ENCODE peak calls at places on chromosomes 7 and 10, in nine cellular contexts. U is mammary epithelial cell, J is IMR-90, Q is PC-9, A is SK-N-SH, X is GM23338, W is PC-3, N is hepatocyte, K is K562. H is an unnamed sample.

GRCh38 chr10:114489521-114490310 is 85.4 kb upstream of the AFAP1L2 start:
- DNase-seq in U (no peak), J (no peak), Q (no peak), A (no peak), X (peak), W (no peak), N (no peak), K (no peak), H (peak)

GRCh38 chr7:2093214-2093840 is 139.4 kb downstream of the MAD1L1 start:
- DNase-seq in U (no peak), J (peak), Q (no peak), A (no peak), X (no peak), W (no peak), N (no peak), K (no peak), H (no peak)

GRCh38 chr10:49595713-49596492 is 14.2 kb upstream of the SLC18A3 start:
- DNase-seq in U (no peak), J (peak), Q (no peak), A (no peak), X (no peak), W (peak), N (no peak), K (no peak), H (no peak)

GRCh38 chr10:32332299-32332750 is 14.6 kb downstream of the EPC1 start:
- DNase-seq in U (peak), J (peak), Q (no peak), A (no peak), X (no peak), W (peak), N (peak), K (no peak), H (peak)

GRCh38 chr7:89104748-89105685 is 309.5 kb upstream of the TEX47 start:
- DNase-seq in U (no peak), J (no peak), Q (no peak), A (no peak), X (no peak), W (peak), N (no peak), K (no peak), H (no peak)

GRCh38 chr10:125955766-125956165 is 59.4 kb downstream of the FANK1 start:
- DNase-seq in U (no peak), J (no peak), Q (no peak), A (no peak), X (no peak), W (no peak), N (no peak), K (no peak), H (no peak)

GRCh38 chr10:35911233-35911632 is 269.1 kb upstream of the FZD8 start:
- DNase-seq in U (no peak), J (no peak), Q (no peak), A (no peak), X (no peak), W (no peak), N (no peak), K (no peak), H (no peak)

GRCh38 chr7:84149573-84149972 is 45.0 kb downstream of the SEMA3A start:
- DNase-seq in U (no peak), J (no peak), Q (no peak), A (no peak), X (no peak), W (no peak), N (no peak), K (no peak), H (no peak)

GRCh38 chr10:24465124-24465874 is 256.4 kb downstream of the KIAA1217 start:
- DNase-seq in U (peak), J (peak), Q (peak), A (no peak), X (no peak), W (peak), N (peak), K (no peak), H (no peak)

GRCh38 chr7:111255576-111255975 is 164.6 kb downstream of the LRRN3 start:
- DNase-seq in U (peak), J (no peak), Q (no peak), A (no peak), X (no peak), W (peak), N (no peak), K (no peak), H (no peak)

GRCh38 chr7:10708447-10708846 is 265.2 kb upstream of the PHF14 start:
- DNase-seq in U (no peak), J (no peak), Q (no peak), A (peak), X (peak), W (peak), N (peak), K (no peak), H (peak)

GRCh38 chr10:36670616-36671402 is 454.6 kb upstream of the ANKRD30A start:
- DNase-seq in U (no peak), J (peak), Q (no peak), A (no peak), X (no peak), W (peak), N (no peak), K (no peak), H (no peak)

GRCh38 chr10:85400981-85401695 is 965.5 kb downstream of the GRID1 start:
- DNase-seq in U (peak), J (no peak), Q (no peak), A (no peak), X (no peak), W (no peak), N (no peak), K (no peak), H (no peak)

GRCh38 chr10:94963901-94964300 is 25.4 kb downstream of the CYP2C9 start:
- DNase-seq in U (peak), J (peak), Q (peak), A (peak), X (peak), W (peak), N (peak), K (no peak), H (peak)

GRCh38 chr7:43785425-43785824 is 26.9 kb downstream of the BLVRA start:
- DNase-seq in U (peak), J (peak), Q (peak), A (no peak), X (no peak), W (peak), N (peak), K (no peak), H (no peak)

GRCh38 chr7:29988391-29989256 is 977 bp downstream of the SCRN1 start:
- DNase-seq in U (peak), J (peak), Q (peak), A (peak), X (peak), W (peak), N (peak), K (no peak), H (peak)

GRCh38 chr10:43754569-43755260 is 106.0 kb upstream of the ZNF32 start:
- DNase-seq in U (no peak), J (no peak), Q (no peak), A (no peak), X (peak), W (no peak), N (no peak), K (no peak), H (no peak)

GRCh38 chr10:72719941-72720592 is 28.1 kb downstream of the MCU start:
- DNase-seq in U (peak), J (no peak), Q (peak), A (no peak), X (peak), W (peak), N (no peak), K (no peak), H (no peak)

GRCh38 chr10:62048473-62048872 is 147.0 kb downstream of the ARID5B start:
- DNase-seq in U (no peak), J (no peak), Q (no peak), A (no peak), X (no peak), W (no peak), N (no peak), K (no peak), H (no peak)

GRCh38 chr7:140375808-140376730 is 22.3 kb downstream of the SLC37A3 start:
- DNase-seq in U (no peak), J (no peak), Q (no peak), A (no peak), X (no peak), W (no peak), N (no peak), K (no peak), H (no peak)

GRCh38 chr10:38600696-38601095 is 506.6 kb downstream of the ZNF37A start:
- DNase-seq in U (no peak), J (no peak), Q (no peak), A (no peak), X (no peak), W (no peak), N (no peak), K (no peak), H (no peak)

GRCh38 chr7:97847791-97848190 is 24.4 kb downstream of the ASNS start:
- DNase-seq in U (no peak), J (no peak), Q (no peak), A (no peak), X (no peak), W (no peak), N (no peak), K (no peak), H (peak)

GRCh38 chr7:1925349-1925748 is 255.3 kb downstream of the ELFN1 start:
- DNase-seq in U (no peak), J (no peak), Q (no peak), A (no peak), X (peak), W (peak), N (no peak), K (peak), H (no peak)

GRCh38 chr10:102299873-102300272 is 54.5 kb downstream of the GBF1 start:
- DNase-seq in U (peak), J (peak), Q (no peak), A (no peak), X (no peak), W (peak), N (no peak), K (no peak), H (no peak)

GRCh38 chr10:97320480-97321031 is 1.5 kb downstream of the FRAT1 start:
- DNase-seq in U (no peak), J (no peak), Q (no peak), A (peak), X (peak), W (no peak), N (no peak), K (no peak), H (no peak)

GRCh38 chr10:5188358-5188757 is 3.4 kb upstream of the AKR1C8 start:
- DNase-seq in U (no peak), J (no peak), Q (no peak), A (no peak), X (peak), W (no peak), N (no peak), K (no peak), H (no peak)

GRCh38 chr7:127253289-127254162 is 785 bp upstream of the GRM8 start:
- DNase-seq in U (peak), J (peak), Q (peak), A (peak), X (peak), W (peak), N (peak), K (peak), H (peak)

GRCh38 chr7:2777898-2778535 is 66.1 kb downstream of the GNA12 start:
- DNase-seq in U (no peak), J (no peak), Q (no peak), A (no peak), X (no peak), W (no peak), N (no peak), K (no peak), H (no peak)

GRCh38 chr10:89521368-89521767 is 14.0 kb downstream of the SLC16A12 start:
- DNase-seq in U (no peak), J (peak), Q (no peak), A (no peak), X (no peak), W (no peak), N (no peak), K (no peak), H (no peak)

DNA sequence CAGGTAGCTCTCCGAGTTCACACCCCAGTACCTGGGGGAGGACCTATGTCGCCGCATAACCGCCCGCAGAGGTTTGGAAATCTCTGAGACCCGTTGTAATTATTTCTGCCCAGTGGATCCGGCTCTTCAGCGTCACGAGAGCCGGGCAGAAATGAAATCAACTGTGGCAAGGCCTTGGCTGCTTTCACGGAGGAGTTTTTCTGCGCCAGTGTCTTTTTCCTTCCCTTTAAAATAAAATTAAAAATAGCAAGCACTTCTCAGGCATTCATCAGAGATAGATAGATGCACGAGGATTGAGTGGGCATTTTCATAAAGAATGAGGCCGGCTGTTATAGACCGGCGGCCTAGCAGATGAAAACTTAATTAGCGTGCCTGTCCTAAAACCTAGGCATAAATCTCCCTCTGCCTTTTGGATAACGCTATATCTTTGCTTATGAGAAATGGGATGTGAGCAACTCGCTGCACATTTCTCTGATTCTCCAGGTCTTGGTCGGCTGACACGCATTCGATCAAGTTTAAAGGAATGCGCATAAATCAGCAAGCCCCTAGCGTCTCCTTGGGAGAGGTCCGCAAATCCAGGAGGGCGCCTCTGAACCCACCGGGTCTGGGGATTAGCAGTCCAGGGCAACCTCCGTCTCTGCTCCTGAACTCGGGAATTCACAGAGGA is 6.4 kb downstream of the HOXA13 start:
- DNase-seq in U (no peak), J (no peak), Q (no peak), A (no peak), X (peak), W (peak), N (no peak), K (no peak), H (no peak)
- H2AFZ ChIP-seq in U (peak), J (peak), Q (no peak), A (no peak), X (no peak), W (peak), N (peak), K (no peak), H (no peak)

DNA sequence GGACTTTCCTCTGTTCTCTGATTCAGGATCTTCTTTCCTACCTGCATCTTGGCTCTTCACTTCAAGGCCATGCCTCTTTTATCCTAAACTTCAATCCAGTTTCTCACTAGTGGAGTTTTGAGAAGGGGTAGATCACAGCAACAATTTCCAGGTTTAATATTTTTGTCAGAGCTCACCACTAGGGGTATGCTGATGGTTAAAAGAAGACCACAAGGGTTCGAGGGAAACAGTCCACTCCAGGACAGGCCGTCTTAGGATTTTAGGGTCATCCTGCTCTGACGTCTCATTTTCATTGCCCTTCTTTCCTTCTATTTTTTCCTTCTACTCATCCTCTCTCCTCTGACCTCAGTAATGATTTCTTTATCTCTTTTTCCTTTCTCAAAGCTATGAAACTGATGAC is 11.3 kb downstream of the STAG3 start:
- DNase-seq in U (no peak), J (no peak), Q (no peak), A (no peak), X (no peak), W (no peak), N (no peak), K (no peak), H (peak)
- TF ChIP-seq CTCF in U (no peak), J (peak), Q (no peak), A (peak), X (no peak), W (peak), N (no peak), K (peak), H (peak)

GRCh38 chr10:93515071-93515962 is 18.9 kb downstream of the CEP55 start:
- DNase-seq in U (no peak), J (no peak), Q (no peak), A (no peak), X (no peak), W (no peak), N (no peak), K (no peak), H (no peak)
- H2AFZ ChIP-seq in U (no peak), J (no peak), Q (no peak), A (no peak), X (no peak), W (no peak), N (no peak), K (no peak), H (no peak)

GRCh38 chr10:16989826-16990293 is 139.8 kb downstream of the CUBN start:
- DNase-seq in U (no peak), J (no peak), Q (no peak), A (no peak), X (peak), W (no peak), N (no peak), K (no peak), H (no peak)
- TF ChIP-seq CTCF in U (no peak), J (no peak), Q (no peak), A (peak), X (peak), W (no peak), N (no peak), K (no peak), H (no peak)

DNA sequence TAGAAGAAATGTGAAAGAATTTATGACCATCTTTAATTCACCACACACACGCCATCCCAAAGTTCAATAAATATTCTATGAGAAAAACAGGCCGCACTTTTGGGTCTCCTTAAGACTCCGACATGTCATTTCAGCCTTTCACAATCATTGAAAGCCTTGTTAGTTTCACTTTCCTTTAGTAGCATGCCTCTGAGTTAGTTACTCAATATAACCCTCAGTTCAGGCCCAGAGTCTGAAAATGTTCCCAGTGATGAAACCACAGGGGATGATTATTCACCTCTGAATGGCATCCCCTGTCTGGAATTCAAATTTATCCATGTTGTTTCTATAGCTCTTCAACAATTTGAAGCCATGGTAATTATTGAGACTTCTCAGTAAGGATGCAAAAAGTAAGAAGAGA is 278.1 kb upstream of the NRP1 start:
- DNase-seq in U (peak), J (peak), Q (no peak), A (no peak), X (no peak), W (no peak), N (peak), K (no peak), H (no peak)
- H2AFZ ChIP-seq in U (no peak), J (no peak), Q (no peak), A (no peak), X (no peak), W (no peak), N (no peak), K (no peak), H (no peak)